ENCODE peak calls at places on chromosomes 12 and 14, in eight cellular contexts. E, Y, L, X, K, H, Z and A are unnamed samples.

GRCh38 chr14:81386379-81386778 is 13.7 kb downstream of the STON2 start:
- DNase-seq in E (no peak), Y (no peak), L (no peak), X (no peak), K (no peak), H (no peak), Z (no peak), A (no peak)

GRCh38 chr12:3493225-3494049 is 2.4 kb downstream of the PRMT8 start:
- DNase-seq in E (no peak), Y (peak; percentile 54), L (peak; percentile 22), X (no peak), K (peak; percentile 65), H (no peak), Z (no peak), A (no peak)

GRCh38 chr12:54853933-54854538 is at the start of gene MUCL1:
- DNase-seq in E (peak; percentile 68), Y (peak; percentile 27), L (peak; percentile 44), X (peak; percentile 18), K (peak; percentile 39), H (peak; percentile 75), Z (peak; percentile 41), A (peak; percentile 77)

GRCh38 chr12:78260976-78261375 is 430.3 kb downstream of the NAV3 start:
- DNase-seq in E (no peak), Y (no peak), L (no peak), X (no peak), K (no peak), H (no peak), Z (no peak), A (no peak)

GRCh38 chr12:113464852-113465719 is 6.6 kb downstream of the LHX5 start:
- DNase-seq in E (no peak), Y (peak; percentile 50), L (no peak), X (no peak), K (peak; percentile 60), H (no peak), Z (no peak), A (no peak)

GRCh38 chr12:1126089-1126488 is 135.1 kb downstream of the ERC1 start:
- DNase-seq in E (peak; percentile 7), Y (no peak), L (no peak), X (no peak), K (no peak), H (no peak), Z (no peak), A (no peak)

GRCh38 chr12:10372534-10372931 is 17.3 kb downstream of the KLRK1 start:
- DNase-seq in E (no peak), Y (peak; percentile 42), L (no peak), X (no peak), K (no peak), H (no peak), Z (no peak), A (no peak)

GRCh38 chr12:80593766-80594165 is 113.7 kb upstream of the MYF6 start:
- DNase-seq in E (no peak), Y (no peak), L (no peak), X (no peak), K (no peak), H (no peak), Z (no peak), A (peak; percentile 33)

GRCh38 chr12:98420403-98420800 is 95.0 kb upstream of the TMPO start:
- DNase-seq in E (no peak), Y (no peak), L (no peak), X (no peak), K (peak; percentile 19), H (no peak), Z (no peak), A (no peak)

GRCh38 chr12:70260610-70261009 is 17.4 kb downstream of the CNOT2 start:
- DNase-seq in E (no peak), Y (no peak), L (no peak), X (no peak), K (no peak), H (no peak), Z (no peak), A (no peak)

GRCh38 chr14:95446470-95446869 is 70.0 kb downstream of the SYNE3 start:
- DNase-seq in E (no peak), Y (no peak), L (no peak), X (no peak), K (no peak), H (no peak), Z (no peak), A (no peak)

GRCh38 chr12:112169966-112170365 is 44.6 kb downstream of the TRAFD1 start:
- DNase-seq in E (no peak), Y (no peak), L (no peak), X (no peak), K (no peak), H (no peak), Z (no peak), A (no peak)

GRCh38 chr14:51609251-51609986 is 42.3 kb upstream of the FRMD6 start:
- DNase-seq in E (no peak), Y (no peak), L (no peak), X (no peak), K (no peak), H (no peak), Z (no peak), A (no peak)

GRCh38 chr14:104314251-104314941 is 176.0 kb downstream of the KIF26A start:
- DNase-seq in E (no peak), Y (no peak), L (no peak), X (no peak), K (no peak), H (no peak), Z (no peak), A (no peak)

GRCh38 chr14:73661872-73662271 is 17.1 kb downstream of the DNAL1 start:
- DNase-seq in E (no peak), Y (no peak), L (no peak), X (no peak), K (no peak), H (no peak), Z (no peak), A (peak; percentile 21)

GRCh38 chr12:124401563-124402180 is 106.8 kb downstream of the RFLNA start:
- DNase-seq in E (no peak), Y (no peak), L (no peak), X (no peak), K (no peak), H (no peak), Z (no peak), A (no peak)

GRCh38 chr14:35533357-35534129 is 421 bp upstream of the INSM2 start:
- DNase-seq in E (peak; percentile 16), Y (peak; percentile 94), L (peak; percentile 62), X (no peak), K (peak; percentile 96), H (peak; percentile 25), Z (peak; percentile 14), A (peak; percentile 67)

GRCh38 chr12:76573840-76574373 is 14.3 kb upstream of the OSBPL8 start:
- DNase-seq in E (no peak), Y (no peak), L (no peak), X (no peak), K (no peak), H (no peak), Z (no peak), A (no peak)

GRCh38 chr12:118371354-118372282 is 1.1 kb downstream of the TAOK3 start:
- DNase-seq in E (no peak), Y (peak; percentile 2), L (peak; percentile 18), X (no peak), K (peak; percentile 61), H (no peak), Z (peak; percentile 4), A (peak; percentile 45)

GRCh38 chr14:100069161-100069800 is 4.1 kb downstream of the EVL start:
- DNase-seq in E (no peak), Y (no peak), L (no peak), X (no peak), K (no peak), H (no peak), Z (no peak), A (no peak)

GRCh38 chr12:88167384-88167783 is 25.3 kb downstream of the TMTC3 start:
- DNase-seq in E (no peak), Y (no peak), L (no peak), X (no peak), K (no peak), H (no peak), Z (no peak), A (no peak)

GRCh38 chr12:62698701-62699101 is 232.1 kb downstream of the MON2 start:
- DNase-seq in E (no peak), Y (no peak), L (no peak), X (no peak), K (no peak), H (no peak), Z (no peak), A (no peak)

GRCh38 chr14:52703225-52703624 is 3.8 kb upstream of the PSMC6 start:
- DNase-seq in E (no peak), Y (no peak), L (no peak), X (peak; percentile 77), K (no peak), H (no peak), Z (no peak), A (peak; percentile 13)

GRCh38 chr12:109462868-109463692 is 14.0 kb downstream of the KCTD10 start:
- DNase-seq in E (no peak), Y (no peak), L (no peak), X (peak; percentile 94), K (peak; percentile 51), H (no peak), Z (no peak), A (peak; percentile 98)

GRCh38 chr12:92034858-92035401 is 110.7 kb downstream of the BTG1 start:
- DNase-seq in E (peak; percentile 62), Y (peak; percentile 73), L (peak; percentile 28), X (peak; percentile 61), K (peak; percentile 40), H (peak; percentile 53), Z (peak; percentile 16), A (peak; percentile 25)

GRCh38 chr12:109580684-109581333 is 7.2 kb downstream of the MVK start:
- DNase-seq in E (no peak), Y (no peak), L (no peak), X (no peak), K (no peak), H (no peak), Z (no peak), A (no peak)

GRCh38 chr12:94867066-94867855 is 136.2 kb downstream of the NDUFA12 start:
- DNase-seq in E (no peak), Y (no peak), L (no peak), X (no peak), K (no peak), H (no peak), Z (no peak), A (peak; percentile 78)

GRCh38 chr12:116672842-116673516 is 64.9 kb downstream of the SPRING1 start:
- DNase-seq in E (peak; percentile 15), Y (no peak), L (no peak), X (no peak), K (no peak), H (peak; percentile 21), Z (no peak), A (no peak)

GRCh38 chr12:130203151-130203550 is 40.9 kb downstream of the FZD10 start:
- DNase-seq in E (no peak), Y (no peak), L (no peak), X (no peak), K (no peak), H (no peak), Z (no peak), A (no peak)

GRCh38 chr14:54784657-54785056 is 118.0 kb downstream of the GCH1 start:
- DNase-seq in E (no peak), Y (no peak), L (no peak), X (no peak), K (peak; percentile 33), H (no peak), Z (no peak), A (no peak)

GRCh38 chr12:47870175-47870781 is 34.5 kb downstream of the VDR start:
- DNase-seq in E (no peak), Y (peak; percentile 23), L (no peak), X (no peak), K (peak; percentile 62), H (no peak), Z (no peak), A (peak; percentile 26)

GRCh38 chr12:121461048-121461447 is 61.1 kb downstream of the RNF34 start:
- DNase-seq in E (no peak), Y (no peak), L (no peak), X (no peak), K (no peak), H (no peak), Z (no peak), A (no peak)

GRCh38 chr12:116346751-116347150 is 69.3 kb upstream of the MED13L start:
- DNase-seq in E (no peak), Y (no peak), L (no peak), X (peak; percentile 44), K (no peak), H (no peak), Z (no peak), A (peak; percentile 52)

GRCh38 chr12:57181561-57182155 is 34.2 kb upstream of the LRP1-AS start:
- DNase-seq in E (no peak), Y (no peak), L (no peak), X (no peak), K (no peak), H (no peak), Z (no peak), A (no peak)